ENCODE peak calls at places on chromosomes 13 and 19, in eight cellular contexts. V is upper lobe of right lung, T is spleen, Z is psoas muscle, H is pancreas, K is mesendoderm, A is esophagus squamous epithelium, O is PC-3. F is an unnamed sample.

GRCh38 chr19:6587093-6587820 is 3.7 kb downstream of the CD70 start:
- DNase-seq in T (no peak), K (peak; percentile 82), O (no peak), H (no peak), A (no peak), V (no peak), Z (no peak), F (no peak)

GRCh38 chr19:2542341-2543069 is 66.6 kb downstream of the GADD45B start:
- DNase-seq in K (peak; percentile 70), O (no peak), Z (no peak), V (no peak), H (no peak), A (no peak), T (peak; percentile 74), F (no peak)

GRCh38 chr19:51107406-51108065 is 673 bp downstream of the CTU1 start:
- DNase-seq in T (no peak), Z (peak; percentile 32), O (peak; percentile 40), V (no peak), A (no peak), H (no peak), K (peak; percentile 79), F (no peak)

GRCh38 chr13:21435710-21436151 is 23.4 kb downstream of the ZDHHC20 start:
- DNase-seq in Z (peak; percentile 38), V (peak; percentile 67), T (peak; percentile 88), A (no peak), H (peak; percentile 57), K (peak; percentile 82), O (peak; percentile 62), F (peak; percentile 70)

GRCh38 chr13:45907501-45907900 is 55.9 kb upstream of the SIAH3 start:
- DNase-seq in Z (no peak), T (no peak), K (no peak), H (no peak), A (no peak), V (no peak), O (no peak), F (no peak)

GRCh38 chr13:91988331-91988730 is 589.9 kb downstream of the GPC5 start:
- DNase-seq in V (no peak), O (no peak), Z (no peak), A (no peak), K (no peak), T (no peak), H (no peak), F (no peak)

GRCh38 chr19:5086725-5087439 is 118.0 kb downstream of the KDM4B start:
- DNase-seq in H (no peak), O (peak; percentile 29), T (no peak), V (no peak), K (peak; percentile 86), Z (no peak), A (no peak), F (no peak)

GRCh38 chr19:18665771-18666202 is 17.7 kb upstream of the CRTC1 start:
- DNase-seq in K (no peak), T (no peak), H (no peak), V (no peak), Z (no peak), A (no peak), O (no peak), F (no peak)

GRCh38 chr13:20903164-20903475 is 574 bp upstream of the XPO4 start:
- DNase-seq in K (no peak), H (no peak), T (no peak), A (no peak), O (no peak), V (no peak), Z (no peak), F (no peak)

GRCh38 chr19:1130801-1131717 is 27.3 kb downstream of the GPX4 start:
- DNase-seq in T (peak; percentile 90), H (no peak), O (no peak), K (no peak), A (no peak), Z (no peak), V (no peak), F (no peak)

GRCh38 chr13:25276748-25277147 is 10.5 kb downstream of the MTMR6 start:
- DNase-seq in A (no peak), K (no peak), Z (no peak), T (no peak), H (no peak), V (no peak), O (peak; percentile 70), F (no peak)

GRCh38 chr13:37090912-37091311 is 14.6 kb downstream of the CSNK1A1L start:
- DNase-seq in T (peak; percentile 82), Z (no peak), H (no peak), K (no peak), A (no peak), O (no peak), V (no peak), F (no peak)

GRCh38 chr13:76398426-76398825 is 487.8 kb downstream of the KCTD12 start:
- DNase-seq in O (no peak), K (no peak), T (no peak), H (no peak), V (no peak), Z (no peak), A (no peak), F (no peak)

GRCh38 chr19:49976496-49976895 is 15.5 kb upstream of the SIGLEC11 start:
- DNase-seq in Z (no peak), A (no peak), T (no peak), K (peak; percentile 10), O (no peak), H (no peak), V (no peak), F (no peak)

GRCh38 chr19:11410682-11411081 is 8.4 kb downstream of the RGL3 start:
- DNase-seq in H (no peak), A (no peak), K (peak; percentile 87), Z (no peak), T (no peak), V (no peak), O (peak; percentile 65), F (no peak)

GRCh38 chr19:991932-992669 is 8.0 kb downstream of the WDR18 start:
- DNase-seq in Z (no peak), O (no peak), A (no peak), V (no peak), T (no peak), H (no peak), K (no peak), F (no peak)

GRCh38 chr19:46993622-46994021 is 26.0 kb upstream of the NPAS1 start:
- DNase-seq in T (no peak), H (no peak), Z (no peak), A (no peak), O (no peak), V (no peak), K (no peak), F (no peak)

GRCh38 chr19:46995492-46995891 is 24.1 kb upstream of the NPAS1 start:
- DNase-seq in H (no peak), T (no peak), O (no peak), K (no peak), A (no peak), Z (no peak), V (no peak), F (no peak)

GRCh38 chr19:46990998-46991676 is 28.5 kb upstream of the NPAS1 start:
- DNase-seq in T (peak; percentile 85), O (peak; percentile 78), H (peak; percentile 84), K (peak; percentile 88), A (no peak), V (peak; percentile 84), Z (peak; percentile 80), F (peak; percentile 78)

GRCh38 chr19:46994141-46994686 is 25.4 kb upstream of the NPAS1 start:
- DNase-seq in V (no peak), H (no peak), T (no peak), A (no peak), K (no peak), O (no peak), Z (no peak), F (no peak)

DNA sequence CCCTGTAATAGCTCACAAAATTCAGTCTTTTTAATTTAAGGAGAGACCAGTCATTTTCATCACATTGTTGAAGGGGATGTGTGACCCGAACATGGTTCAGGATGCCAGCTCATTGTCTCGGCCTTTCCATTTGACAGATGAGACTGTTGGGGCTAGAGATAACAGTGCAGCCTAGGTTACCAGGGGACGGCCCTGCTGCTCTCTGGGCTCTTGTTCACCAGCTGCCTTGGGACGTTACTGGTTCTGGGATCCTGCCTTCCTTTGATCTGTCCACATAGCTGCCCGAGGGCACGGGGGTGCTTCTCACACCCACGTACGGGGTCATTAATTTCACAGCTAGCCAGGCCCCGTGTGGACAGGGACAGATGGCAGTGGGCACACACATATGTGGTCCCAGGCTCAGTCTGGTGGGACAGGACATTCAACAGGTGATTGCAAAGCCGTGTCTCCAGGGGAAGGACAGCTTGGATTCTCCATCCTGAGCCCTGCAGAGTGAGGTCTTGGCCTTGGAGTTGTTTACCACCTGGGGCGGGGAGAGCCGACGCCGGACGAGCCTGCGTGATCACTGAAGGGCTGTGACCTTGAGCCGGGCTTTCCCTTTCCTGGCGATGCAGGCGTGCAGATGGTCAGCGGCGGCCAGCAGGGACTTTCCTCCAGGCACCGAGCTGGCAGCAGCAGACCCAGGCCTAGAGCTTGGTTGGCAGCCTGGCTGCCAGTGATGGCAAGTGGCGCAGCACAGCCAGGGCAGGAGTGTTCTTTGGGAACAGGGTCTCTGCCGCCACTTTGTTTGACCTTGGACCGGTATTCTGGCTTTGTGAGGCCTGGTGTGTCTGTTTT is 26.7 kb upstream of the NPAS1 start:
- DNase-seq in V (no peak), Z (peak; percentile 47), K (no peak), O (no peak), A (no peak), T (peak; percentile 82), H (peak; percentile 60), F (peak; percentile 52)
- H3K4me1 ChIP-seq in V (peaks cover 32% of the 10 kb centered on the region), Z (peaks cover 27% of the 10 kb centered on the region), K (no peaks in the 10 kb centered on the region), O (peaks cover 5% of the 10 kb centered on the region), A (peaks cover 15% of the 10 kb centered on the region), T (peaks cover 59% of the 10 kb centered on the region), H (no peaks in the 10 kb centered on the region), F (peaks cover 64% of the 10 kb centered on the region)

DNA sequence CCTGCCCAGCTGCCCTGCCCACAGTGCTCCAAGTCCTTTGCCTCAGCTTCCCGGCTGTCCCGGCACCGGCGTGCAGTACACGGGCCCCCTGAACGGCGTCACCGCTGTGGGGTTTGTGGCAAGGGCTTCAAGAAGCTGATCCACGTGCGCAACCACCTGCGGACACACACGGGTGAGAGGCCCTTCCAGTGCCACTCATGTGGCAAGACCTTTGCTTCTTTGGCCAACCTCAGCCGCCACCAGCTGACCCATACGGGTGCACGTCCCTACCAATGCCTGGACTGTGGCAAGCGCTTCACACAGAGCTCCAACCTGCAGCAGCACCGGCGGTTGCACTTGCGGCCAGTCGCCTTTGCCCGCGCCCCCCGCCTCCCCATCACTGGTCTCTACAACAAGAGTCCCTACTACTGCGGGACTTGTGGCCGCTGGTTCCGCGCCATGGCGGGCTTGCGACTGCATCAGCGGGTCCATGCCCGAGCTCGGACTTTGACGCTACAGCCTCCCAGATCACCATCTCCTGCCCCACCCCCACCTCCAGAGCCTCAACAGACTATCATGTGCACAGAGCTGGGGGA is 5.7 kb downstream of the ZNF526 start:
- DNase-seq in A (no peak), H (no peak), K (no peak), V (no peak), O (no peak), Z (no peak), T (no peak), F (no peak)
- H3K4me3 ChIP-seq in A (no peak overlapping the region), H (no peak overlapping the region), K (no peak overlapping the region), V (no peak overlapping the region), O (no peak overlapping the region), Z (no peak overlapping the region), T (no peak overlapping the region), F (no peak overlapping the region)

GRCh38 chr19:35713904-35714440 is 3.8 kb upstream of the KMT2B start:
- DNase-seq in V (no peak), H (no peak), A (no peak), K (no peak), O (no peak), Z (no peak), T (no peak), F (no peak)
- H3K4me1 ChIP-seq in V (peaks cover 18% of the 10 kb centered on the region), H (peaks cover 6% of the 10 kb centered on the region), A (peaks cover 16% of the 10 kb centered on the region), K (peaks cover 4% of the 10 kb centered on the region), O (peaks cover 14% of the 10 kb centered on the region), Z (peaks cover 12% of the 10 kb centered on the region), T (peaks cover 76% of the 10 kb centered on the region), F (peaks cover 15% of the 10 kb centered on the region)

GRCh38 chr13:109131698-109132257 is 502.4 kb downstream of the MYO16 start:
- DNase-seq in V (no peak), K (peak; percentile 62), O (no peak), Z (no peak), T (no peak), H (no peak), A (no peak), F (no peak)
- H3K4me3 ChIP-seq in V (no peak overlapping the region), K (no peak overlapping the region), O (no peak overlapping the region), Z (no peak overlapping the region), T (no peak overlapping the region), H (no peak overlapping the region), A (no peak overlapping the region), F (no peak overlapping the region)

F was measured in heart right ventricle.